ENCODE peak calls at places on chromosome 1, in four cellular contexts. One of them, this sample, is unnamed.

GRCh38 chr1:18945401-18945849 is 11.1 kb downstream of the IFFO2 start:
- DNase-seq in hepatocyte: peak
- DNase-seq in cardiac muscle cell: peak
- DNase-seq in right lobe of liver: peak
- DNase-seq in this sample: no peak

GRCh38 chr1:205091043-205091740 is 6.9 kb upstream of the TMEM81 start:
- DNase-seq in hepatocyte: no peak
- DNase-seq in right lobe of liver: no peak
- DNase-seq in cardiac muscle cell: no peak
- DNase-seq in this sample: no peak

GRCh38 chr1:42999308-42999707 is 40.6 kb upstream of the SLC2A1 start:
- DNase-seq in right lobe of liver: no peak
- DNase-seq in cardiac muscle cell: no peak
- DNase-seq in hepatocyte: no peak
- DNase-seq in this sample: no peak

GRCh38 chr1:231217056-231217455 is 24.0 kb upstream of the GNPAT start:
- DNase-seq in hepatocyte: no peak
- DNase-seq in cardiac muscle cell: no peak
- DNase-seq in right lobe of liver: no peak
- DNase-seq in this sample: no peak

GRCh38 chr1:210332233-210332632 is 3.5 kb downstream of the HHAT start:
- DNase-seq in hepatocyte: no peak
- DNase-seq in right lobe of liver: no peak
- DNase-seq in cardiac muscle cell: no peak
- DNase-seq in this sample: no peak

GRCh38 chr1:54334996-54335395 is 71.2 kb downstream of the SSBP3 start:
- DNase-seq in hepatocyte: peak
- DNase-seq in cardiac muscle cell: no peak
- DNase-seq in right lobe of liver: no peak
- DNase-seq in this sample: no peak

GRCh38 chr1:161864577-161864976 is 98.5 kb downstream of the ATF6 start:
- DNase-seq in cardiac muscle cell: peak
- DNase-seq in hepatocyte: peak
- DNase-seq in right lobe of liver: no peak
- DNase-seq in this sample: no peak

GRCh38 chr1:59678809-59679228 is 135.9 kb upstream of the HOOK1 start:
- DNase-seq in hepatocyte: no peak
- DNase-seq in right lobe of liver: no peak
- DNase-seq in cardiac muscle cell: peak
- DNase-seq in this sample: no peak

GRCh38 chr1:162996261-162996660 is 72.9 kb upstream of the RGS4 start:
- DNase-seq in hepatocyte: no peak
- DNase-seq in cardiac muscle cell: no peak
- DNase-seq in right lobe of liver: no peak
- DNase-seq in this sample: no peak

GRCh38 chr1:239263821-239264220 is 122.5 kb upstream of the CHRM3 start:
- DNase-seq in hepatocyte: no peak
- DNase-seq in cardiac muscle cell: no peak
- DNase-seq in right lobe of liver: no peak
- DNase-seq in this sample: no peak

GRCh38 chr1:236066828-236067386 is 2.0 kb upstream of the NID1 start:
- DNase-seq in cardiac muscle cell: peak
- DNase-seq in hepatocyte: no peak
- DNase-seq in right lobe of liver: peak
- DNase-seq in this sample: no peak

GRCh38 chr1:247293047-247293446 is 37.2 kb downstream of the VN1R5 start:
- DNase-seq in hepatocyte: no peak
- DNase-seq in cardiac muscle cell: peak
- DNase-seq in right lobe of liver: no peak
- DNase-seq in this sample: no peak

GRCh38 chr1:34166191-34167090 is 1.4 kb upstream of the CSMD2 start:
- DNase-seq in right lobe of liver: no peak
- DNase-seq in hepatocyte: no peak
- DNase-seq in cardiac muscle cell: no peak
- DNase-seq in this sample: no peak

GRCh38 chr1:34164510-34165381 is at the start of gene CSMD2:
- DNase-seq in right lobe of liver: peak
- DNase-seq in hepatocyte: peak
- DNase-seq in cardiac muscle cell: peak
- DNase-seq in this sample: no peak

GRCh38 chr1:34163792-34164509 is 1.1 kb downstream of the CSMD2 start:
- DNase-seq in cardiac muscle cell: peak
- DNase-seq in right lobe of liver: no peak
- DNase-seq in hepatocyte: peak
- DNase-seq in this sample: no peak

GRCh38 chr1:34165422-34165921 is 442 bp upstream of the CSMD2 start:
- DNase-seq in right lobe of liver: no peak
- DNase-seq in hepatocyte: no peak
- DNase-seq in cardiac muscle cell: no peak
- DNase-seq in this sample: no peak

GRCh38 chr1:34162852-34163766 is 1.9 kb downstream of the CSMD2 start:
- DNase-seq in hepatocyte: peak
- DNase-seq in cardiac muscle cell: peak
- DNase-seq in right lobe of liver: peak
- DNase-seq in this sample: no peak
- TF ChIP-seq CTCF in hepatocyte: peak
- TF ChIP-seq CTCF in cardiac muscle cell: peak
- TF ChIP-seq CTCF in right lobe of liver: peak
- TF ChIP-seq CTCF in this sample: peak

GRCh38 chr1:6083801-6084467 is 38.2 kb downstream of the KCNAB2 start:
- DNase-seq in right lobe of liver: no peak
- DNase-seq in hepatocyte: no peak
- DNase-seq in cardiac muscle cell: no peak
- DNase-seq in this sample: no peak

GRCh38 chr1:6083385-6083784 is 37.7 kb downstream of the KCNAB2 start:
- DNase-seq in cardiac muscle cell: no peak
- DNase-seq in right lobe of liver: no peak
- DNase-seq in hepatocyte: no peak
- DNase-seq in this sample: no peak

GRCh38 chr1:6086358-6086757 is 40.7 kb downstream of the KCNAB2 start:
- DNase-seq in cardiac muscle cell: no peak
- DNase-seq in right lobe of liver: no peak
- DNase-seq in hepatocyte: no peak
- DNase-seq in this sample: no peak

GRCh38 chr1:6085666-6086065 is 40.0 kb downstream of the KCNAB2 start:
- DNase-seq in right lobe of liver: no peak
- DNase-seq in hepatocyte: no peak
- DNase-seq in cardiac muscle cell: no peak
- DNase-seq in this sample: no peak

DNA sequence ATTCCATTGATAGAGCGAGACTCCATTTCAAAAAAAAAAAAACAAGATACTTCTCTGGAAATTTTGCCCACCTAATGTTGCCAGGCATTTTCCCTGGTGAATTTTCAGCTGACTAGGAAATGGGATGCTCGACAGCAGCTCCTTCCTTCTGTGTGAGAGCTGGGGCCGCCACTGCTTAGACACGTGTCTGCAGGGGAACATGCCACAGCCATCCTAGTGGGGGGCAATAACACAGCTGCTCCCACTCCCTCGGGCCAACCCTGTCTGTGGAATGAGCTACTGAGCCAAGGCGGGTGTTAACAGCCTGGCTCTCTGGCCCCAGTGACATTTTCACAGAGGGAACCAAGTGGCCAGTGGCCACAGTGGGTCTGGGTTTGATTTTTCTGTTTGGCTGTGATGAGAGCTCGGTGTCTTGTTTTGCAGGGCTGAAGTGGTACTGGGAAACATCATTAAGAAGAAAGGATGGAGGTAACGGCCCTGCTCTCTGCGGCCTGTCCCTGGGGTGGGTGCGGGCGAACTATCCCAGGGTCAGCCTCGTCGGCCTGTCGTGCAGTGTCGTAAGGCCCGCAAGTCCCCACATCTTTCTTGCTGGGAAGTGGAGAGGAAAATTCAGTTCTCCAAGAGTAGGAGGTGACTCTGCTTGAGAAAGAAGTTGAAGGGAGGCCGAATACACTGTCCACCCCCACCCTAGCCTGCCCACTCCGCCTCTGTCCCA is 39.2 kb downstream of the KCNAB2 start:
- DNase-seq in cardiac muscle cell: no peak
- DNase-seq in hepatocyte: no peak
- DNase-seq in right lobe of liver: no peak
- DNase-seq in this sample: no peak
- TF ChIP-seq CTCF in cardiac muscle cell: no peak
- TF ChIP-seq CTCF in hepatocyte: no peak
- TF ChIP-seq CTCF in right lobe of liver: no peak
- TF ChIP-seq CTCF in this sample: no peak

GRCh38 chr1:208242829-208243521 is 1.2 kb downstream of the PLXNA2 start:
- DNase-seq in cardiac muscle cell: peak
- DNase-seq in right lobe of liver: peak
- DNase-seq in hepatocyte: peak
- DNase-seq in this sample: no peak
- TF ChIP-seq CTCF in cardiac muscle cell: peak
- TF ChIP-seq CTCF in right lobe of liver: peak
- TF ChIP-seq CTCF in hepatocyte: peak
- TF ChIP-seq CTCF in this sample: peak

DNA sequence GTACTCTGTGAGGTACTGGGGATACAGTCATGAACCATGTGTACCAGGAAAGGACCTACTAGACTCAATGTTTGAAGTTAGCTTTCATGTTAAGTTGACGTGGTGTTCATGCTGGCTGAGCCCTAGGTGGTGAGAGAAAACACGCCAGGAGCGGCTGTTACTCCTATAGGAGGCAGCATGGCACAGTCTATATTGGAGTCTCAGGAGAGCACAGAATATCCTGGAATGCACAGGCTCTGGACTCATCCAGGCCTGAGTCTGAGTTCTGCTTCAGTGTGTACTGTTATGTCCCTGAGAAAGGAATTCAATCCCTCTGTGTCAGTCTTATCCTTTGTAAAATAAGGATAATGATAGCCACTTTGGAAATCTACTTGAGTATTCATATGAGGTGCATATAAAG is 41.2 kb downstream of the DPT start:
- DNase-seq in right lobe of liver: no peak
- DNase-seq in hepatocyte: peak
- DNase-seq in cardiac muscle cell: peak
- DNase-seq in this sample: no peak
- TF ChIP-seq CTCF in right lobe of liver: no peak
- TF ChIP-seq CTCF in hepatocyte: peak
- TF ChIP-seq CTCF in cardiac muscle cell: peak
- TF ChIP-seq CTCF in this sample: peak

GRCh38 chr1:6456800-6457466 is 9.0 kb downstream of the TNFRSF25 start:
- DNase-seq in right lobe of liver: peak
- DNase-seq in hepatocyte: no peak
- DNase-seq in cardiac muscle cell: no peak
- DNase-seq in this sample: peak

GRCh38 chr1:6450005-6450450 is 15.9 kb downstream of the TNFRSF25 start:
- DNase-seq in cardiac muscle cell: no peak
- DNase-seq in right lobe of liver: no peak
- DNase-seq in hepatocyte: no peak
- DNase-seq in this sample: no peak

GRCh38 chr1:6450943-6451373 is 15.0 kb downstream of the TNFRSF25 start:
- DNase-seq in hepatocyte: peak
- DNase-seq in right lobe of liver: peak
- DNase-seq in cardiac muscle cell: no peak
- DNase-seq in this sample: no peak

GRCh38 chr1:6459850-6460265 is 6.1 kb downstream of the TNFRSF25 start:
- DNase-seq in hepatocyte: no peak
- DNase-seq in right lobe of liver: peak
- DNase-seq in cardiac muscle cell: no peak
- DNase-seq in this sample: peak

DNA sequence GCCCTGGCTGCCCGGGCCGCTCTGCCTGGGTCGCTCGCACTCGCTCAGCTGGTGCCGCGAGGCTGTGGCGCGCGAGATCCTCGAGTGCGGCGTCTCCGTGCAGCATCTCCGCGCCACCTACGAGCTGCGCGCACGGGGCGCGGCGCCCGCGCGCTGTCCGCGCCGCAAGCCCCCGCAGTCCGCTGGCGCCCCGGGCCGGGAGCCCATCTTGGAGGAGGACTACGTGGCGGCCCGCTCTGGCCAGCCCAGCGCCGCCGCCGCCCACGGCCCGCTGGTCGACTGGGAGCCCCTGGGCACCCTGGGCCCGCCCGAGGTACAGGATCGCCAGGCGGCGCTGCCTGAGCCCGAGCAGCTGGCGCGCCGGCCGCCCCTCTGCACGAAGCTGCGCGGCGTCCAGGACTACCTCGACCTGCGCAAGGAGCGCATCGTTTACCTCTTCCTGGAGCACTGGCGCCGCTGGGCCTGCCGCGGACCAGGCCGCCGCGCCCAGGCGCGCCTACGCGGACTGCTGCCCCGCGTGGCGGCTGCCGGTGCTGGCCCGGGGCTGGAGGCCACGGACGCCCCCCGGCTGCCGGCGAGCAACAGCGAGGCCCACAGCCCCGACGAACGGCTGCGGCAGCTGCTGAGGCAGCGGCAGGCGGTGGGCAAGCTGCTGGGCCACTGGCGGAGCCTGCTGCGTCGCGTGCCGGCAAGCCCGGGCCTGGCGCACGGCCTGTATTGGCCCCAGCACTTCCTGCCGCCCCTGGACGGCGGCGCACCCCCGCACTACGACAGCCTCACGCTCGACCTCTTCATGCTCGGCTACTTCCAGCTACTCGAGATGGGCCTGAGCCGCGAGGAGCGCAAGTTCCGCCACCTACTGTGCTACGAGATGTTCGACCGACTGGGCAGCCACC is 10.9 kb downstream of the TNFRSF25 start:
- DNase-seq in right lobe of liver: no peak
- DNase-seq in cardiac muscle cell: no peak
- DNase-seq in hepatocyte: no peak
- DNase-seq in this sample: peak
- TF ChIP-seq CTCF in right lobe of liver: no peak
- TF ChIP-seq CTCF in cardiac muscle cell: no peak
- TF ChIP-seq CTCF in hepatocyte: no peak
- TF ChIP-seq CTCF in this sample: no peak

GRCh38 chr1:1941211-1941841 is 22.2 kb upstream of the TMEM52 start:
- DNase-seq in cardiac muscle cell: no peak
- DNase-seq in right lobe of liver: peak
- DNase-seq in hepatocyte: no peak
- DNase-seq in this sample: peak
- TF ChIP-seq CTCF in cardiac muscle cell: no peak
- TF ChIP-seq CTCF in right lobe of liver: no peak
- TF ChIP-seq CTCF in hepatocyte: no peak
- TF ChIP-seq CTCF in this sample: no peak